ENCODE peak calls at places on chromosomes 6 and 20, in five cellular contexts. F is M059J; M is fibroblast of lung; Z is stimulated activated CD8-positive, alpha-beta memory T cell treated with anti-CD3 and anti-CD28 coated beads, Interleukin-7, amount 100 ng/mL, for 24 hours; Y is mucosa of gallbladder. X is an unnamed sample.

GRCh38 chr20:60629206-60629605 is 622.9 kb upstream of the CDH4 start:
- DNase-seq in Y (no peak), F (no peak), M (no peak), Z (no peak), X (no peak)

GRCh38 chr20:37552415-37552814 is 24.7 kb upstream of the BLCAP start:
- DNase-seq in F (peak), Z (no peak), M (no peak), Y (no peak), X (no peak)

GRCh38 chr20:29326376-29327070 is 1930.9 kb upstream of the DEFB115 start:
- DNase-seq in Y (no peak), M (no peak), F (no peak), Z (no peak), X (no peak)

GRCh38 chr6:123570813-123571684 is 65.7 kb downstream of the TRDN start:
- DNase-seq in Y (no peak), Z (no peak), M (no peak), F (peak), X (no peak)

GRCh38 chr6:140857734-140858380 is 1274.9 kb upstream of the GJE1 start:
- DNase-seq in F (peak), Z (no peak), M (peak), Y (peak), X (no peak)

GRCh38 chr20:62825994-62826645 is 9.3 kb downstream of the COL9A3 start:
- DNase-seq in Y (no peak), F (no peak), Z (no peak), M (no peak), X (no peak)

GRCh38 chr6:91653954-91654843 is 1067.3 kb upstream of the MAP3K7 start:
- DNase-seq in Y (no peak), M (peak), Z (no peak), F (no peak), X (no peak)

GRCh38 chr6:64732888-64733287 is 974.1 kb downstream of the EYS start:
- DNase-seq in Y (no peak), Z (no peak), M (peak), F (peak), X (no peak)

GRCh38 chr6:109991307-109992101 is 13.4 kb downstream of the GPR6 start:
- DNase-seq in Y (no peak), Z (no peak), M (no peak), F (no peak), X (no peak)

GRCh38 chr6:1337791-1338190 is 25.9 kb downstream of the FOXQ1 start:
- DNase-seq in Y (no peak), M (peak), F (peak), Z (no peak), X (no peak)

GRCh38 chr6:109690373-109690739 is 646 bp downstream of the AK9 start:
- DNase-seq in M (no peak), F (peak), Z (peak), Y (peak), X (peak)

GRCh38 chr6:447381-448165 is 56.0 kb downstream of the IRF4 start:
- DNase-seq in F (no peak), Y (no peak), Z (no peak), M (no peak), X (no peak)

GRCh38 chr20:61791995-61792394 is 273.7 kb downstream of the TAF4 start:
- DNase-seq in M (no peak), F (no peak), Y (no peak), Z (no peak), X (no peak)

GRCh38 chr6:5968817-5969726 is 37.7 kb downstream of the NRN1 start:
- DNase-seq in M (no peak), Z (no peak), F (peak), Y (peak), X (no peak)

GRCh38 chr6:25553502-25553901 is 98.5 kb upstream of the SCGN start:
- DNase-seq in M (no peak), Z (no peak), F (no peak), Y (no peak), X (no peak)

GRCh38 chr20:19944772-19945459 is 72.2 kb upstream of the NAA20 start:
- DNase-seq in Z (no peak), Y (no peak), M (no peak), F (peak), X (no peak)

GRCh38 chr6:100592929-100593328 is 128.2 kb upstream of the SIM1 start:
- DNase-seq in Y (no peak), Z (no peak), F (no peak), M (no peak), X (no peak)

GRCh38 chr20:51633430-51633829 is 90.9 kb upstream of the NFATC2 start:
- DNase-seq in M (no peak), F (no peak), Z (no peak), Y (no peak), X (no peak)

GRCh38 chr6:33161354-33162320 is 30.6 kb downstream of the COL11A2 start:
- DNase-seq in Z (peak), F (peak), M (peak), Y (peak), X (peak)

GRCh38 chr20:19806806-19807691 is 49.0 kb downstream of the RIN2 start:
- DNase-seq in Z (no peak), M (peak), Y (peak), F (peak), X (no peak)

GRCh38 chr6:139308936-139309603 is 17.3 kb upstream of the TXLNB start:
- DNase-seq in Y (peak), F (peak), Z (no peak), M (peak), X (no peak)

GRCh38 chr20:7113577-7114466 is 346.3 kb downstream of the BMP2 start:
- DNase-seq in M (peak), Z (no peak), F (peak), Y (peak), X (no peak)

X was measured in CD4-positive, alpha-beta T cell.